ENCODE peak calls at places on chromosomes 5 and 9, in nine cellular contexts. D, I, T, F, N, Z, B, C and M are unnamed samples.

GRCh38 chr5:31131381-31131811 is 62.1 kb upstream of the CDH6 start:
- DNase-seq in D (no peak), I (no peak), T (no peak), F (no peak), N (no peak), Z (no peak), B (no peak), C (no peak), M (peak; percentile 69)

GRCh38 chr9:113187935-113188595 is 33.0 kb downstream of the FKBP15 start:
- DNase-seq in D (peak; percentile 81), I (peak; percentile 66), T (peak; percentile 9), F (peak; percentile 75), N (no peak), Z (peak; percentile 76), B (peak; percentile 60), C (peak; percentile 97), M (peak; percentile 69)

GRCh38 chr5:159303286-159303685 is 27.0 kb downstream of the IL12B start:
- DNase-seq in D (no peak), I (no peak), T (no peak), F (no peak), N (no peak), Z (no peak), B (no peak), C (no peak), M (no peak)

GRCh38 chr5:174183701-174184100 is 138.2 kb downstream of the NSG2 start:
- DNase-seq in D (no peak), I (no peak), T (no peak), F (no peak), N (no peak), Z (no peak), B (no peak), C (no peak), M (no peak)

GRCh38 chr5:141762316-141762715 is 80.3 kb upstream of the ARAP3 start:
- DNase-seq in D (no peak), I (no peak), T (no peak), F (no peak), N (no peak), Z (no peak), B (no peak), C (no peak), M (no peak)

GRCh38 chr9:81685763-81686613 is 3.4 kb downstream of the TLE1 start:
- DNase-seq in D (no peak), I (no peak), T (no peak), F (no peak), N (peak; percentile 30), Z (no peak), B (no peak), C (peak; percentile 74), M (no peak)

GRCh38 chr5:34749431-34749872 is 89.5 kb upstream of the TTC23L start:
- DNase-seq in D (peak; percentile 89), I (no peak), T (no peak), F (peak; percentile 56), N (no peak), Z (peak; percentile 63), B (no peak), C (peak; percentile 94), M (no peak)

GRCh38 chr5:78260771-78261170 is 33.7 kb downstream of the AP3B1 start:
- DNase-seq in D (no peak), I (no peak), T (no peak), F (no peak), N (no peak), Z (peak; percentile 24), B (no peak), C (no peak), M (no peak)

GRCh38 chr9:93301911-93302525 is 118.1 kb downstream of the WNK2 start:
- DNase-seq in D (no peak), I (peak; percentile 13), T (no peak), F (no peak), N (no peak), Z (no peak), B (no peak), C (no peak), M (no peak)

GRCh38 chr9:36961051-36961450 is 73.0 kb downstream of the PAX5 start:
- DNase-seq in D (no peak), I (no peak), T (no peak), F (no peak), N (no peak), Z (no peak), B (no peak), C (no peak), M (no peak)

GRCh38 chr9:26863074-26863473 is 29.5 kb downstream of the CAAP1 start:
- DNase-seq in D (no peak), I (no peak), T (peak; percentile 6), F (no peak), N (no peak), Z (no peak), B (no peak), C (peak; percentile 15), M (no peak)

GRCh38 chr5:28710360-28710759 is 1672.0 kb upstream of the CDH9 start:
- DNase-seq in D (no peak), I (no peak), T (no peak), F (no peak), N (no peak), Z (no peak), B (no peak), C (no peak), M (no peak)

GRCh38 chr5:133147411-133147810 is 95.6 kb downstream of the HSPA4 start:
- DNase-seq in D (no peak), I (peak; percentile 39), T (peak; percentile 1), F (no peak), N (peak; percentile 9), Z (no peak), B (no peak), C (no peak), M (peak; percentile 0)

GRCh38 chr5:178291969-178292825 is 59.6 kb upstream of the PHYKPL start:
- DNase-seq in D (no peak), I (no peak), T (no peak), F (no peak), N (no peak), Z (no peak), B (no peak), C (no peak), M (no peak)

GRCh38 chr5:126998895-126999570 is 31.3 kb downstream of the MARCHF3 start:
- DNase-seq in D (no peak), I (no peak), T (no peak), F (no peak), N (no peak), Z (no peak), B (no peak), C (no peak), M (no peak)

GRCh38 chr5:151249280-151249679 is 3.7 kb upstream of the GM2A start:
- DNase-seq in D (no peak), I (no peak), T (no peak), F (no peak), N (no peak), Z (no peak), B (no peak), C (no peak), M (no peak)

GRCh38 chr5:149053027-149053705 is 9.7 kb downstream of the SH3TC2 start:
- DNase-seq in D (no peak), I (no peak), T (peak; percentile 53), F (no peak), N (no peak), Z (no peak), B (no peak), C (no peak), M (peak; percentile 87)

GRCh38 chr9:108444400-108445358 is 411.1 kb downstream of the ACTL7B start:
- DNase-seq in D (peak; percentile 82), I (peak; percentile 24), T (peak; percentile 72), F (peak; percentile 93), N (no peak), Z (peak; percentile 86), B (no peak), C (peak; percentile 93), M (peak; percentile 35)

GRCh38 chr9:137905740-137906139 is 28.2 kb downstream of the CACNA1B start:
- DNase-seq in D (no peak), I (no peak), T (no peak), F (no peak), N (no peak), Z (no peak), B (no peak), C (no peak), M (no peak)

GRCh38 chr9:18194316-18194715 is 279.6 kb upstream of the ADAMTSL1 start:
- DNase-seq in D (no peak), I (no peak), T (no peak), F (no peak), N (no peak), Z (no peak), B (no peak), C (no peak), M (no peak)

GRCh38 chr9:107243757-107244156 is 39.3 kb upstream of the RAD23B start:
- DNase-seq in D (peak; percentile 63), I (no peak), T (peak; percentile 62), F (no peak), N (peak; percentile 58), Z (no peak), B (no peak), C (peak; percentile 56), M (peak; percentile 32)

GRCh38 chr5:137022725-137023124 is 476.4 kb downstream of the SPOCK1 start:
- DNase-seq in D (no peak), I (no peak), T (no peak), F (no peak), N (no peak), Z (no peak), B (no peak), C (no peak), M (no peak)

GRCh38 chr5:1294839-1295649 is at the start of gene TERT:
- DNase-seq in D (no peak), I (no peak), T (no peak), F (no peak), N (no peak), Z (no peak), B (no peak), C (no peak), M (no peak)
- TF ChIP-seq CTCF in D (no peak), I (no peak), T (no peak), F (no peak), N (no peak), Z (no peak), B (no peak), C (no peak), M (no peak)

DNA sequence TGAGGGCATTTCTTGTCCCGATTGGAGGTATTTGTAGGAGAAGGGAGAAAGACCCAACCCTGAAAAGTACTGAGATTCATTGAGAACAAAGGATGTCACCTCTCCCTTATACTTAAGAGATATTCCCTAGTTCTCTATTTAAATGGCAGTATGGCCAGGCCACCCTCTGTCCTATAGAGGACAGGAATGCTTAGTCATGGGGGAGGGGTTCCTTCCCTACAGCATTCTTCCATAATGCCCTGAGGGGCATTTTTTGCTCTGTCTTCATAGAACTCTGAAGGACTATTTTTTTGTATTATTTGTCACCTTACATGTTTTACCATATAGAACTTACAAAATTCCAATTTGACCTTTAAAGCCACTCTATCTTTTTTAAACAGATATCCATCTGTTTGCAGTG is 176.3 kb downstream of the TMEM161B start:
- DNase-seq in D (no peak), I (no peak), T (no peak), F (no peak), N (no peak), Z (no peak), B (no peak), C (no peak), M (no peak)
- H3K4me3 ChIP-seq in D (no peak overlapping the region), I (no peak overlapping the region), T (no peak overlapping the region), F (no peak overlapping the region), N (no peak overlapping the region), Z (no peak overlapping the region), B (no peak overlapping the region), C (no peak overlapping the region), M (no peak overlapping the region)

GRCh38 chr5:176870110-176870591 is 29.0 kb downstream of the HK3 start:
- DNase-seq in D (no peak), I (peak; percentile 82), T (peak; percentile 2), F (no peak), N (peak; percentile 9), Z (peak; percentile 3), B (no peak), C (peak; percentile 58), M (no peak)
- TF ChIP-seq CTCF in D (peak; percentile 53), I (peak; percentile 56), T (peak; percentile 41), F (peak; percentile 33), N (peak; percentile 21), Z (peak; percentile 36), B (peak; percentile 10), C (peak; percentile 50), M (peak; percentile 55)

GRCh38 chr9:128006360-128007024 is 25.7 kb upstream of the EEIG1 start:
- DNase-seq in D (no peak), I (no peak), T (no peak), F (no peak), N (no peak), Z (no peak), B (no peak), C (peak; percentile 40), M (no peak)
- H3K4me3 ChIP-seq in D (no peak overlapping the region), I (no peak overlapping the region), T (no peak overlapping the region), F (no peak overlapping the region), N (no peak overlapping the region), Z (no peak overlapping the region), B (no peak overlapping the region), C (no peak overlapping the region), M (no peak overlapping the region)